ENCODE peak calls at places on chromosome 9, in five cellular contexts. D is RCC 7860; N is OCI-LY7; J is progenitor cell of endocrine pancreas; B is activated CD4-positive, alpha-beta T cell treated with anti-CD3 and anti-CD28 coated beads for 24 hours. O is an unnamed sample.

GRCh38 chr9:92952861-92953620 is 5.7 kb downstream of the FGD3 start:
- DNase-seq in D (no peak), N (no peak), J (no peak), B (no peak), O (no peak)

GRCh38 chr9:96725576-96725975 is 52.3 kb downstream of the ZNF510 start:
- DNase-seq in D (no peak), N (no peak), J (no peak), B (no peak), O (no peak)

GRCh38 chr9:111178361-111179043 is 140.2 kb upstream of the LPAR1 start:
- DNase-seq in D (peak; percentile 99), N (no peak), J (no peak), B (no peak), O (peak; percentile 99)

GRCh38 chr9:38343552-38343951 is 49.0 kb upstream of the ALDH1B1 start:
- DNase-seq in D (no peak), N (no peak), J (no peak), B (no peak), O (no peak)

GRCh38 chr9:7333714-7334113 is 465.9 kb downstream of the DMAC1 start:
- DNase-seq in D (no peak), N (no peak), J (no peak), B (no peak), O (no peak)

GRCh38 chr9:100690438-100690837 is 112.6 kb downstream of the CAVIN4 start:
- DNase-seq in D (no peak), N (no peak), J (no peak), B (no peak), O (no peak)

GRCh38 chr9:18976368-18977238 is 56.4 kb downstream of the SAXO1 start:
- DNase-seq in D (peak; percentile 82), N (no peak), J (no peak), B (no peak), O (peak; percentile 43)

GRCh38 chr9:109428854-109429253 is 69.3 kb downstream of the PTPN3 start:
- DNase-seq in D (no peak), N (no peak), J (no peak), B (no peak), O (no peak)

GRCh38 chr9:72396247-72397091 is 31.5 kb upstream of the ZFAND5 start:
- DNase-seq in D (no peak), N (no peak), J (no peak), B (no peak), O (peak; percentile 11)

GRCh38 chr9:124839612-124840299 is 13.5 kb upstream of the WDR38 start:
- DNase-seq in D (no peak), N (peak; percentile 46), J (no peak), B (no peak), O (no peak)

GRCh38 chr9:113988951-113989780 is 88.9 kb downstream of the AMBP start:
- DNase-seq in D (no peak), N (no peak), J (no peak), B (no peak), O (no peak)

O was measured in kidney glomerular epithelial cell.